ENCODE peak calls at places on chromosome 6, in ten cellular contexts. S, W, D, N, K, C, L, U, F and Z are unnamed samples.
A peak's percentile ranks its signal among the peaks of the same experiment; 100 is the strongest.

GRCh38 chr6:129801909-129802308 is 59.2 kb downstream of the TMEM244 start:
- DNase-seq in S (no peak), W (no peak), D (no peak), N (no peak), K (peak; percentile 20), C (no peak), L (no peak), U (no peak), F (no peak), Z (no peak)

GRCh38 chr6:44000164-44000842 is 126.9 kb downstream of the MRPL14 start:
- DNase-seq in S (no peak), W (no peak), D (peak; percentile 79), N (peak; percentile 50), K (peak; percentile 33), C (peak; percentile 74), L (no peak), U (no peak), F (peak; percentile 20), Z (peak; percentile 66)

GRCh38 chr6:32974541-32975308 is 6.3 kb downstream of the BRD2 start:
- DNase-seq in S (no peak), W (no peak), D (no peak), N (no peak), K (no peak), C (peak; percentile 71), L (no peak), U (no peak), F (no peak), Z (no peak)

GRCh38 chr6:90370493-90370959 is 73.9 kb upstream of the BACH2 start:
- DNase-seq in S (no peak), W (no peak), D (no peak), N (no peak), K (no peak), C (peak; percentile 66), L (no peak), U (no peak), F (no peak), Z (no peak)

GRCh38 chr6:45301348-45302142 is 26.6 kb upstream of the RUNX2 start:
- DNase-seq in S (no peak), W (no peak), D (no peak), N (no peak), K (no peak), C (peak; percentile 28), L (no peak), U (no peak), F (no peak), Z (no peak)

GRCh38 chr6:39808934-39809333 is 16.8 kb downstream of the DAAM2 start:
- DNase-seq in S (no peak), W (peak; percentile 34), D (no peak), N (no peak), K (peak; percentile 27), C (no peak), L (no peak), U (no peak), F (no peak), Z (no peak)

GRCh38 chr6:96682017-96682416 is 119.1 kb downstream of the FHL5 start:
- DNase-seq in S (no peak), W (no peak), D (no peak), N (no peak), K (no peak), C (no peak), L (no peak), U (no peak), F (no peak), Z (no peak)

GRCh38 chr6:10838794-10839333 is 525 bp upstream of the MAK start:
- DNase-seq in S (no peak), W (no peak), D (no peak), N (peak; percentile 36), K (no peak), C (peak; percentile 62), L (no peak), U (no peak), F (no peak), Z (no peak)

GRCh38 chr6:44918893-44919292 is 409.2 kb upstream of the RUNX2 start:
- DNase-seq in S (no peak), W (no peak), D (no peak), N (no peak), K (no peak), C (no peak), L (no peak), U (no peak), F (no peak), Z (no peak)

GRCh38 chr6:132813173-132813856 is 1.1 kb upstream of the RPS12 start:
- DNase-seq in S (no peak), W (peak; percentile 30), D (peak; percentile 50), N (no peak), K (peak; percentile 68), C (peak; percentile 80), L (no peak), U (peak; percentile 41), F (peak; percentile 29), Z (peak; percentile 42)

GRCh38 chr6:23173231-23173630 is 603.9 kb downstream of the HDGFL1 start:
- DNase-seq in S (no peak), W (no peak), D (no peak), N (no peak), K (no peak), C (no peak), L (no peak), U (no peak), F (no peak), Z (no peak)

GRCh38 chr6:107571354-107571753 is 81.4 kb downstream of the SOBP start:
- DNase-seq in S (no peak), W (no peak), D (no peak), N (no peak), K (no peak), C (no peak), L (no peak), U (no peak), F (no peak), Z (no peak)

GRCh38 chr6:19668710-19669109 is 168.5 kb upstream of the ID4 start:
- DNase-seq in S (no peak), W (peak; percentile 36), D (no peak), N (no peak), K (no peak), C (no peak), L (no peak), U (no peak), F (no peak), Z (no peak)

GRCh38 chr6:41077536-41077935 is 4.8 kb downstream of the NFYA start:
- DNase-seq in S (no peak), W (no peak), D (no peak), N (no peak), K (no peak), C (no peak), L (no peak), U (no peak), F (no peak), Z (no peak)

GRCh38 chr6:105832358-105832757 is 253.8 kb upstream of the PRDM1 start:
- DNase-seq in S (no peak), W (peak; percentile 55), D (no peak), N (no peak), K (no peak), C (peak; percentile 35), L (no peak), U (no peak), F (no peak), Z (no peak)

GRCh38 chr6:167937948-167938911 is 59.2 kb upstream of the KIF25 start:
- DNase-seq in S (no peak), W (peak; percentile 18), D (no peak), N (no peak), K (no peak), C (no peak), L (no peak), U (no peak), F (no peak), Z (no peak)

GRCh38 chr6:121093928-121094327 is 240.4 kb downstream of the TBC1D32 start:
- DNase-seq in S (peak; percentile 2), W (peak; percentile 51), D (no peak), N (no peak), K (peak; percentile 34), C (no peak), L (no peak), U (no peak), F (no peak), Z (no peak)

GRCh38 chr6:72916906-72917305 is 295.0 kb downstream of the KCNQ5 start:
- DNase-seq in S (no peak), W (peak; percentile 59), D (no peak), N (no peak), K (no peak), C (no peak), L (no peak), U (no peak), F (no peak), Z (no peak)

GRCh38 chr6:78854501-78854900 is 12.8 kb upstream of the IRAK1BP1 start:
- DNase-seq in S (no peak), W (no peak), D (no peak), N (no peak), K (no peak), C (peak; percentile 40), L (no peak), U (no peak), F (no peak), Z (no peak)

GRCh38 chr6:136524936-136525413 is 25.2 kb downstream of the MAP7 start:
- DNase-seq in S (no peak), W (no peak), D (peak; percentile 71), N (no peak), K (no peak), C (no peak), L (no peak), U (no peak), F (no peak), Z (peak; percentile 55)

GRCh38 chr6:6760054-6760453 is 171.5 kb downstream of the LY86 start:
- DNase-seq in S (no peak), W (no peak), D (no peak), N (no peak), K (no peak), C (no peak), L (no peak), U (no peak), F (no peak), Z (no peak)

GRCh38 chr6:144411506-144412165 is 126.5 kb downstream of the UTRN start:
- DNase-seq in S (no peak), W (peak; percentile 18), D (no peak), N (no peak), K (no peak), C (no peak), L (no peak), U (no peak), F (no peak), Z (no peak)

GRCh38 chr6:81049425-81050042 is 702.9 kb downstream of the TENT5A start:
- DNase-seq in S (no peak), W (peak; percentile 14), D (no peak), N (no peak), K (peak; percentile 34), C (no peak), L (no peak), U (no peak), F (no peak), Z (no peak)

GRCh38 chr6:56101141-56101553 is 146.2 kb downstream of the COL21A1 start:
- DNase-seq in S (peak; percentile 84), W (peak; percentile 97), D (no peak), N (no peak), K (peak; percentile 97), C (no peak), L (no peak), U (no peak), F (no peak), Z (no peak)

GRCh38 chr6:154661751-154662150 is 71.5 kb upstream of the SCAF8 start:
- DNase-seq in S (no peak), W (no peak), D (no peak), N (no peak), K (no peak), C (no peak), L (no peak), U (no peak), F (no peak), Z (no peak)

GRCh38 chr6:31267504-31268371 is 4.2 kb downstream of the HLA-C start:
- DNase-seq in S (no peak), W (no peak), D (no peak), N (no peak), K (no peak), C (peak; percentile 62), L (peak; percentile 11), U (no peak), F (peak; percentile 31), Z (no peak)

GRCh38 chr6:41633235-41633634 is 5.0 kb upstream of the MDFI start:
- DNase-seq in S (no peak), W (no peak), D (no peak), N (no peak), K (no peak), C (no peak), L (no peak), U (no peak), F (no peak), Z (no peak)

GRCh38 chr6:46903175-46903574 is 18.6 kb downstream of the ADGRF5 start:
- DNase-seq in S (no peak), W (no peak), D (no peak), N (no peak), K (no peak), C (no peak), L (no peak), U (peak; percentile 33), F (no peak), Z (no peak)